ENCODE peak calls at places on chromosomes 5 and 9, in seven cellular contexts. Z is epithelial cell of esophagus; E is cardiac fibroblast; R is CD8-positive, alpha-beta T cell; P is GM23248; G is fibroblast of pulmonary artery; C is Caco-2. B is an unnamed sample.
A peak's percentile ranks its signal among the peaks of the same experiment; 100 is the strongest.

GRCh38 chr5:9498541-9499497 is 47.1 kb downstream of the SEMA5A start:
- DNase-seq in P (peak; percentile 43), C (peak; percentile 49), Z (peak; percentile 67), E (peak; percentile 45), R (no peak), G (peak; percentile 33), B (peak; percentile 23)

GRCh38 chr5:92775711-92776615 is 805.1 kb downstream of the NR2F1-AS1 start:
- DNase-seq in R (no peak), G (no peak), P (peak; percentile 50), E (peak; percentile 38), C (peak; percentile 46), Z (peak; percentile 91), B (no peak)

GRCh38 chr5:54722846-54723433 is 205.4 kb downstream of the SNX18 start:
- DNase-seq in G (no peak), E (peak; percentile 66), Z (peak; percentile 24), R (no peak), C (no peak), P (peak; percentile 44), B (no peak)

GRCh38 chr5:174829511-174829864 is 105.1 kb downstream of the MSX2 start:
- DNase-seq in R (no peak), P (no peak), G (no peak), C (no peak), E (no peak), Z (no peak), B (no peak)

GRCh38 chr5:176481659-176482213 is 33.6 kb downstream of the FAF2 start:
- DNase-seq in Z (no peak), G (no peak), P (no peak), C (no peak), R (no peak), E (peak; percentile 41), B (no peak)

GRCh38 chr5:6732634-6733410 is 19.6 kb downstream of the TENT4A start:
- DNase-seq in E (peak; percentile 81), Z (peak; percentile 82), R (no peak), P (peak; percentile 95), C (no peak), G (peak; percentile 82), B (peak; percentile 68)

GRCh38 chr5:147935032-147935431 is 28.7 kb upstream of the C5orf46 start:
- DNase-seq in R (no peak), C (no peak), G (peak; percentile 79), Z (peak; percentile 85), P (peak; percentile 60), E (peak; percentile 88), B (no peak)

GRCh38 chr5:74866653-74867162 is 521 bp upstream of the FAM169A start:
- DNase-seq in Z (no peak), E (no peak), P (no peak), C (peak; percentile 37), G (no peak), R (no peak), B (no peak)

GRCh38 chr5:142686210-142686734 is 382 bp upstream of the FGF1 start:
- DNase-seq in P (no peak), G (no peak), C (no peak), R (no peak), E (peak; percentile 20), Z (peak; percentile 66), B (no peak)

GRCh38 chr5:35859101-35859661 is 2.5 kb downstream of the IL7R start:
- DNase-seq in G (peak; percentile 19), C (no peak), P (peak; percentile 38), E (no peak), Z (peak; percentile 24), R (no peak), B (no peak)

DNA sequence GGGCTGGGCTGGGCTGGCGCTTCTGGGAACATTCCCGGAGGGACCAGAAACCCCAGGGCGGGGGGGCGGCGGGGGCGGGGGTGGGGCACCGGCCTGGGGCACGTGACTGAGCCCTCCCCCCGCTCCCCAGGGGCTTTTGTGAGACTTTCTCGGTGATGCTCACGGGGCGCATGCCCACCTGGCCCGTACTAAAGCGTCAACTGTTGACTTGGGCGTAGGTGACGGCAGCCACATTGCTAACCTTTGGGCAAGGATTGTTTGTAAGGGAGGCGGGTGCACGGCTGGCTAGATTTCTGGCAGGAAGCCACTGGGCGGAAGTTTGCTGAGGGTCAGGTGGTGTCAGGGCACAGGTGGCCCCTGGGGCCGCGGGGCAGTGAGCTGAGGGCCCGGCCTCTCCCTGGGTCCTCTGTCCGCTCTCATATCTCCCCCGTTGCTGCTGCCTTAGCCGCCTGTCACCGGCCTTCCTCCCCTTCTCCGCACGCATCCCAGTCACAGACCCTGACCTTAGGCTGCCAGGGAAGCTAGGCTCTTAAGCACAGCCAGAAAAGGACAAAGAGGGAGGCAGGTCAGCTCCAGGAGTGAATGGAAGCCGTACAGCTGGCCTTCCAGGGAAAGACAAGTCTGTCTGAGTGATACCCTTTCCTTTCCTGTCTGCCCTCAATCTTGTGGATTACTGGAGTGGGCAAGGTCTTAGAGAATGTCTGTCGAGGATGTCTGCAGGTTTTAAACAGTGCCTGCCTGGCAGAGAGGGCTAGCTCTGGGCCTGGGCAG is 812 bp downstream of the CACFD1 start:
- DNase-seq in Z (peak; percentile 32), R (no peak), E (no peak), C (peak; percentile 95), G (peak; percentile 24), P (peak; percentile 37), B (peak; percentile 73)
- H3K4me3 ChIP-seq in Z (peak overlapping the region; percentile 66), R (peak overlapping the region; percentile 76), E (peak overlapping the region; percentile 86), C (peak overlapping the region; percentile 70), G (peak overlapping the region; percentile 80), P (peak overlapping the region; percentile 77), B (peak overlapping the region; percentile 76)

GRCh38 chr5:16983972-16984371 is 47.9 kb upstream of the MYO10 start:
- DNase-seq in Z (peak; percentile 13), P (no peak), R (no peak), E (no peak), G (no peak), C (no peak), B (no peak)

GRCh38 chr5:16981700-16982099 is 45.6 kb upstream of the MYO10 start:
- DNase-seq in E (no peak), R (no peak), P (no peak), Z (no peak), G (no peak), C (no peak), B (no peak)

GRCh38 chr5:16980983-16981382 is 44.9 kb upstream of the MYO10 start:
- DNase-seq in P (peak; percentile 36), Z (no peak), E (peak; percentile 17), C (no peak), G (no peak), R (no peak), B (no peak)

GRCh38 chr5:16987776-16988175 is 51.7 kb upstream of the MYO10 start:
- DNase-seq in C (no peak), P (no peak), R (no peak), E (no peak), Z (no peak), G (peak; percentile 56), B (no peak)

DNA sequence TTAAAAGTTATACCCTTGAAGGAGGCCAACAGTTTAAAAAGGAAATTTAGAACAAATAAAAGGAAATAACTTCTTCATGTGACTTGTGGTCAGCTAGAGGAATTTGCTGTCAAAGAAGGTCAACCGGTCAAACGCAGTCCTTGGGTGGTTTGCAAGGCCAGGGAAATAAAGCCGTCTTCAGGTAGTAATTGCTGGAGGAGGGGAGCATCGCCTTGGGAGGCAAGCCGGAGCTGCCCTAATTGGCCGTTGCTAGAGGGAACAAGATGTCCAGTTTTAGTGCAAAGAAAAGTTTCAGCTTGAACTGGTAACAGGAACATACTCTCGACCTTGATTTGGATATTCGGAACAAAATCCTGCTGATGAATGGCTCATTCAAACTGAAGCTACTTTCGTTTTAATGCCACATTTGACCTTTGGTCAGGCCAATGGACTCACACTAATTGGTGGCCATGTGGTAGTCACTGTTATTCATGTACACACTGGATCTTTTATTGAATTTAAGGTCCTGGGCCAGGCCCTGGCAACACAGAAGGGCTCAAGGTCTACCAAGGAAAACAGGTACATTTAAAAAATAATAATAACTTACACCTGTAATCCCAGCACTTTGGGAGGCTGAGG is 47.0 kb upstream of the MYO10 start:
- DNase-seq in E (no peak), G (peak; percentile 39), R (no peak), C (no peak), Z (no peak), P (no peak), B (no peak)
- H3K4me3 ChIP-seq in E (no peak overlapping the region), G (no peak overlapping the region), R (no peak overlapping the region), C (no peak overlapping the region), Z (no peak overlapping the region), P (no peak overlapping the region), B (no peak overlapping the region)

DNA sequence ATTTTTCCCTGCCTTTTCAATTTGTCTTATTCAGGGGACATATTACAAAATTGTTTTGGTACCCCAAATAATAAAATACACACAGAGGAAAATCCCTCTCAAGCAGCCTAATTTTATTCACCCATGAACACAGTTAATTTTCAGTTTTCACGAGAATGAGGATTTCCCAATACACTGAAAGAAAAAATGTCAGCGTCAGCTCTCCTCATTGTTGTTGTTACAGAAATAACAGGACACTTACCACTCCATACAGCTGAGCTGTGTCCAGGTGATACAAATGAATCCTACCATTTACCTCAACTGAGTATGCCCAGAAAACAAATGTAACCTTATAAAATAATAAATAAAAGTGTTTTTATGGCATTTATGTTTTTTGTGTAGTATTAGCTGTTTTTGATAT is 144.6 kb upstream of the PCA3 start:
- DNase-seq in P (peak; percentile 43), C (no peak), G (no peak), R (no peak), E (peak; percentile 24), Z (no peak), B (no peak)
- H3K4me3 ChIP-seq in P (no peak overlapping the region), C (no peak overlapping the region), G (no peak overlapping the region), R (no peak overlapping the region), E (no peak overlapping the region), Z (no peak overlapping the region), B (no peak overlapping the region)

DNA sequence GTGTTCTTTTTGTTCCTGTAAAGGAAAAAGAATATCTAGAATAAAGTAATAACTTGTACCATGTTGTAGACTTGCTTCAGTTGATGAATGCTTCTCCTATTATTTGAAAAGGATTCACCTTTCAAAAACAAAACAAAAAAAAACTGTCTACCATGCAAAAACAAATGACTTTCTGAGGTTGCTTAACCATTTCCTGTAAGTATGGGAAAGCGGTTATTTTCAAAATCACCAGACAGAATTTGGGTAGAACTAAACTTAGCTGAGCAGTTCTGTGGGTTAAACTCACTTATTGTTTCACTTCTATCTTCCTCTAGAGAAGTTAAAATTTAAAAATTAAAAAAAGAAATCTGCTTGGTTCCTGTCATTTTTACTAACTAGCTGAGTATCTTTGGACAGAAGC is 25.2 kb downstream of the LNPEP start:
- DNase-seq in G (peak; percentile 46), P (no peak), C (no peak), Z (no peak), E (peak; percentile 66), R (no peak), B (no peak)
- H3K4me3 ChIP-seq in G (no peak overlapping the region), P (no peak overlapping the region), C (no peak overlapping the region), Z (no peak overlapping the region), E (no peak overlapping the region), R (no peak overlapping the region), B (no peak overlapping the region)

DNA sequence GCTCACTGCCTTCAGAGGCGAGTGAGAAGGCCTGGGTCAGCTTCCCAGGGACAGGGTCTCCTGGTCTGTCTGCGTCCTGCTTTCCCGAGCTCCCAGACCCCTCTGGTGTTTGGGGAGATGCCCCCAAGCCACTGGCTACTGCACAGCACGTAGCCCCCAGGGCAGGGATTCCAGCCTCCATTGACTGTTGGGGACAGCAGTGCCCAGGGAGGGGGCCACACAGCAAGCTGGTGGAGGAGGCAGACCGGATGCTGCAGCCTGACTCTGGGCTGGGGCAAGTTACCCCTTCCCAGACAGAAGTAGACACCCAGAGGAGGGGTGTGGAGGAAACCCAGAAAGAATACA is 626 bp upstream of the SARDH start:
- DNase-seq in G (no peak), R (no peak), E (no peak), Z (no peak), P (no peak), C (no peak), B (no peak)
- H3K4me3 ChIP-seq in G (no peak overlapping the region), R (no peak overlapping the region), E (no peak overlapping the region), Z (no peak overlapping the region), P (no peak overlapping the region), C (no peak overlapping the region), B (no peak overlapping the region)

B was measured in BE2C.